ENCODE peak calls at places on chromosomes 13 and 19, in six cellular contexts. One of them, this sample, is unnamed.

GRCh38 chr13:97484286-97484685 is 50.3 kb downstream of the RAP2A start:
- DNase-seq in COR-L47: no peak
- DNase-seq in activated CD8-positive, alpha-beta T cell treated with anti-CD3 and anti-CD28 coated beads for 36 hours: no peak
- DNase-seq in B cell: no peak
- DNase-seq in posterior cingulate gyrus: no peak
- DNase-seq in neural crest cell: no peak
- DNase-seq in this sample: no peak

GRCh38 chr19:622666-623065 is 10.7 kb downstream of the POLRMT start:
- DNase-seq in COR-L47: no peak
- DNase-seq in activated CD8-positive, alpha-beta T cell treated with anti-CD3 and anti-CD28 coated beads for 36 hours: no peak
- DNase-seq in B cell: no peak
- DNase-seq in posterior cingulate gyrus: no peak
- DNase-seq in neural crest cell: no peak
- DNase-seq in this sample: no peak

GRCh38 chr13:106651442-106651841 is 83.5 kb upstream of the ARGLU1 start:
- DNase-seq in COR-L47: no peak
- DNase-seq in activated CD8-positive, alpha-beta T cell treated with anti-CD3 and anti-CD28 coated beads for 36 hours: no peak
- DNase-seq in B cell: no peak
- DNase-seq in posterior cingulate gyrus: no peak
- DNase-seq in neural crest cell: no peak
- DNase-seq in this sample: no peak

GRCh38 chr19:7101498-7102253 is 32.2 kb downstream of the ZNF557 start:
- DNase-seq in COR-L47: no peak
- DNase-seq in activated CD8-positive, alpha-beta T cell treated with anti-CD3 and anti-CD28 coated beads for 36 hours: no peak
- DNase-seq in B cell: no peak
- DNase-seq in posterior cingulate gyrus: no peak
- DNase-seq in neural crest cell: no peak
- DNase-seq in this sample: no peak

GRCh38 chr13:110014719-110015118 is 228.3 kb upstream of the IRS2 start:
- DNase-seq in COR-L47: peak; percentile 94
- DNase-seq in activated CD8-positive, alpha-beta T cell treated with anti-CD3 and anti-CD28 coated beads for 36 hours: no peak
- DNase-seq in B cell: no peak
- DNase-seq in posterior cingulate gyrus: no peak
- DNase-seq in neural crest cell: no peak
- DNase-seq in this sample: no peak

GRCh38 chr19:48994035-48994386 is 324 bp downstream of the RUVBL2 start:
- DNase-seq in COR-L47: no peak
- DNase-seq in activated CD8-positive, alpha-beta T cell treated with anti-CD3 and anti-CD28 coated beads for 36 hours: no peak
- DNase-seq in B cell: no peak
- DNase-seq in posterior cingulate gyrus: no peak
- DNase-seq in neural crest cell: no peak
- DNase-seq in this sample: no peak

GRCh38 chr13:103100795-103101194 is 34.6 kb upstream of the SLC10A2 start:
- DNase-seq in COR-L47: no peak
- DNase-seq in activated CD8-positive, alpha-beta T cell treated with anti-CD3 and anti-CD28 coated beads for 36 hours: no peak
- DNase-seq in B cell: no peak
- DNase-seq in posterior cingulate gyrus: no peak
- DNase-seq in neural crest cell: no peak
- DNase-seq in this sample: no peak

GRCh38 chr19:46634045-46634655 is 1.9 kb downstream of the GNG8 start:
- DNase-seq in COR-L47: peak; percentile 49
- DNase-seq in activated CD8-positive, alpha-beta T cell treated with anti-CD3 and anti-CD28 coated beads for 36 hours: peak; percentile 98
- DNase-seq in B cell: peak; percentile 93
- DNase-seq in posterior cingulate gyrus: peak; percentile 44
- DNase-seq in neural crest cell: peak; percentile 77
- DNase-seq in this sample: peak; percentile 90

GRCh38 chr19:743168-743687 is 7.7 kb upstream of the MISP start:
- DNase-seq in COR-L47: peak; percentile 52
- DNase-seq in activated CD8-positive, alpha-beta T cell treated with anti-CD3 and anti-CD28 coated beads for 36 hours: no peak
- DNase-seq in B cell: no peak
- DNase-seq in posterior cingulate gyrus: no peak
- DNase-seq in neural crest cell: no peak
- DNase-seq in this sample: no peak

GRCh38 chr13:77698211-77699058 is 948 bp downstream of the SLAIN1 start:
- DNase-seq in COR-L47: peak; percentile 44
- DNase-seq in activated CD8-positive, alpha-beta T cell treated with anti-CD3 and anti-CD28 coated beads for 36 hours: peak; percentile 66
- DNase-seq in B cell: peak; percentile 68
- DNase-seq in posterior cingulate gyrus: no peak
- DNase-seq in neural crest cell: peak; percentile 32
- DNase-seq in this sample: peak; percentile 88

GRCh38 chr13:86464193-86464592 is 665.0 kb upstream of the SLITRK6 start:
- DNase-seq in COR-L47: peak; percentile 30
- DNase-seq in activated CD8-positive, alpha-beta T cell treated with anti-CD3 and anti-CD28 coated beads for 36 hours: no peak
- DNase-seq in B cell: no peak
- DNase-seq in posterior cingulate gyrus: no peak
- DNase-seq in neural crest cell: no peak
- DNase-seq in this sample: peak; percentile 16

GRCh38 chr19:15297416-15298224 is 34.7 kb downstream of the BRD4 start:
- DNase-seq in COR-L47: no peak
- DNase-seq in activated CD8-positive, alpha-beta T cell treated with anti-CD3 and anti-CD28 coated beads for 36 hours: peak; percentile 52
- DNase-seq in B cell: no peak
- DNase-seq in posterior cingulate gyrus: no peak
- DNase-seq in neural crest cell: no peak
- DNase-seq in this sample: peak; percentile 73

GRCh38 chr13:108220042-108220441 is 1.9 kb downstream of the ABHD13 start:
- DNase-seq in COR-L47: peak; percentile 58
- DNase-seq in activated CD8-positive, alpha-beta T cell treated with anti-CD3 and anti-CD28 coated beads for 36 hours: no peak
- DNase-seq in B cell: no peak
- DNase-seq in posterior cingulate gyrus: no peak
- DNase-seq in neural crest cell: no peak
- DNase-seq in this sample: peak; percentile 22